ENCODE peak calls at places on chromosomes 2 and 18, in four cellular contexts. P is neural progenitor cell, M is MM.1S, N is mammary epithelial cell. R is an unnamed sample. For H3K4me1 and H3K27me3, the result is how much of the 10 kb centered on the place peaks cover.

GRCh38 chr18:23300211-23300887 is 152.7 kb upstream of the RIOK3 start:
- DNase-seq in P (no peak), M (no peak), N (no peak), R (peak)

GRCh38 chr2:163751696-163752095 is 15.9 kb upstream of the FIGN start:
- DNase-seq in P (no peak), M (no peak), N (peak), R (no peak)

GRCh38 chr2:26268184-26268583 is 23.4 kb downstream of the HADHB start:
- DNase-seq in P (no peak), M (no peak), N (no peak), R (no peak)

GRCh38 chr2:218398437-218399390 is 954 bp upstream of the CTDSP1 start:
- DNase-seq in P (peak), M (no peak), N (peak), R (peak)

GRCh38 chr2:85183078-85183477 is 49.9 kb downstream of the TCF7L1 start:
- DNase-seq in P (no peak), M (no peak), N (no peak), R (no peak)

GRCh38 chr2:106129150-106129549 is 65.0 kb downstream of the UXS1 start:
- DNase-seq in P (no peak), M (no peak), N (no peak), R (no peak)

GRCh38 chr2:20488782-20489181 is 41.9 kb downstream of the RHOB start:
- DNase-seq in P (no peak), M (no peak), N (no peak), R (no peak)

GRCh38 chr2:112150851-112151250 is 12.7 kb downstream of the FBLN7 start:
- DNase-seq in P (no peak), M (no peak), N (no peak), R (no peak)

GRCh38 chr2:102872388-102872787 is 110.6 kb downstream of the TMEM182 start:
- DNase-seq in P (no peak), M (no peak), N (no peak), R (no peak)

GRCh38 chr2:213066445-213066746 is 85.0 kb downstream of the IKZF2 start:
- DNase-seq in P (no peak), M (no peak), N (no peak), R (no peak)
- H3K4me3 ChIP-seq in P (no peak), M (no peak), N (no peak), R (no peak)

DNA sequence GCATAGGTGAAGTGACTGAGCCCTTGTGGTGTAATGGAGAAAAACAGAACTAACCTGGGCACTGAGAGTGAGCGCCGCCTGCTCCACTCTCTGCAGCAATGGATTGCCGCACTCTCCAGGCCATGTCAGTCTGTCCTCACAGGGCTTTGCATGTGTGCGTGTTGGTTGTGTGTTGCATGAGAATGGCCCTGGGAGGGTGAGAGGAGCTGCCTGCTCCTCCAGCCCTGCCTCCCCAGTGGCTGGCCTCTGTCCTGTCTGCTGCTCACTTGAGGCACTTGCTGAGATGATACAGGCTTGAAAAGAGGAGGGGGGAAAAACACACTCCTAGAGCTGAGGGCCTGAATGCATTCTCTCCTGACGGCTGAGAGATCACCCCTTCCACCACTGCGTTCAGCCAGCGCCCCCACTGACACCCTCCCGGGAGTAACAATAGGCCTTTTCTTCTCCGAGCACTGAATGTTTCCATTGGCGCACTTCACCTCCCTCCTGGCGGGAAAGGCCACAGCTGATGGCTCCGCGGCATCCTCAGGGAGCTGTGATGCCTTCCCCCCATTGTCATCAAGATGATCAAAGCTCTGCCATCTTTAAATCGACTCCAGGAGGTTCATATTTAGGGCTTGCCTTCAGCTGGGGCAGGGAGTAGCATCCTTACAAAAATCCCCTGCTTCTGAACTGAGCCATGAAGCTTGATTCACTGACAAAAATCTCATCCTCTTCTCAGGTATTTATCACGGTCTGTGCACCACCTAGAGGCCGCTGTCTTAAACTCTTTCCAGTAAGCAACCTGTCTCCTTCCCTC is 49.9 kb upstream of the DAPL1 start:
- DNase-seq in P (peak), M (peak), N (peak), R (peak)
- H3K4me1 ChIP-seq in P (under half), M (under half), N (under half), R (under half)

GRCh38 chr2:187709063-187709462 is 154.8 kb upstream of the TFPI start:
- DNase-seq in P (no peak), M (no peak), N (no peak), R (no peak)

GRCh38 chr2:187708272-187708671 is 154.0 kb upstream of the TFPI start:
- DNase-seq in P (no peak), M (no peak), N (no peak), R (no peak)

GRCh38 chr2:187716301-187716700 is 162.1 kb upstream of the TFPI start:
- DNase-seq in P (no peak), M (no peak), N (no peak), R (no peak)

DNA sequence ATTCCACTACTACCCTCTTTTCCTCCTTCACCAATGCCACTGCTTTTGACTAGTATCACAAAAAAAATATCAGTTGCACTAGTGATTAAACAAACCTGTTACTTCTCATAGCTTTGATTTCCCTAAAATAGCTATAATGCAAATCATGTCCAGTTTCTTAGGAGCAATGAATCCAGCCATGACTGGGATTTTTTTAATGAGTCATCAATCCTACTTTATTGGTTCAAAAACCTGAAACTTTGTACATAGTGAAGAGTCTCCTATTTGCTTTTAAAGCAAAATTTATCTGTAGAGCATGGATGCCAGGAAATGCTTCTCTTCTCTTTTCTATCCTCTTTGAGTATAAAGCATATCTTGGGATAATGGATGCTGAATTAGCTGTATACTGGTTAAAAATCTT is 156.9 kb upstream of the TFPI start:
- DNase-seq in P (no peak), M (no peak), N (no peak), R (no peak)
- H3K27me3 ChIP-seq in P (under half), M (under half), N (under half), R (under half)

GRCh38 chr2:96115631-96116423 is 544 bp downstream of the ADRA2B start:
- DNase-seq in P (no peak), M (no peak), N (no peak), R (no peak)
- H3K4me3 ChIP-seq in P (peak), M (peak), N (peak), R (peak)

DNA sequence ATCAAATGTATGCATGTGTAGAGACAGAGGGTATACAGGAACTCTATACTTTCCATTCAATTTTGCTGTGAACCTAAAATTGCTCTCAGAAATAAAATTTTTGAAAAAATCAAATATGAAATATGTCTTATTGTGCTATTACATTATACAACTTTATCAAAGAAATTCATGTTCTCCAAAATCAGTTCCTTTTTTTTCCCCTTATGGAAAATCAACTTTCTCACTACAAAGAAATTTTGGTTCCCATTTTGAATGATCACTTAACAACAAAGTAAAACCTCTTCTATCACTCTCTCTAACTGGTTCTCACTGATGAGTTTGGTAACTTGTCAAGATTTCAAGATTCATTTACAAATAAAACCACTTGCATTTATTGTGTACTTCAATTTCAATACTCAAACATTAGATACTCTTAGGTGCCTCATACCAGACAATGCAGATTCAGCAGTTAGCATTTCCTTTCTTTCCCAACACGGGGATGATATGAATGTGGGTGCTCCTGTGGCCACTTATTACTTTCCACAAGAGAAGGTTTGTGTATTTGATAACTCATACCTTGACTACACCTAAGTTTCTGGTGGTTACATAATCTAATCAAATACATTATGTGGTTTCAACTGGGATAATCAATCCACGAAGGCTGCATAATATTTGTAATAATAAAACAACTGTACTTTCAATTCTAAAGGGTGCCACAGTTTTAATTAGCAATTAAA is 6.4 kb downstream of the PSME4 start:
- DNase-seq in P (no peak), M (no peak), N (peak), R (no peak)
- H3K4me1 ChIP-seq in P (under half), M (under half), N (under half), R (under half)

GRCh38 chr2:222481941-222482340 is 57.6 kb downstream of the SGPP2 start:
- DNase-seq in P (no peak), M (no peak), N (no peak), R (no peak)
- H3K27me3 ChIP-seq in P (under half), M (under half), N (under half), R (under half)

GRCh38 chr2:230913812-230914211 is 11.2 kb downstream of the GPR55 start:
- DNase-seq in P (no peak), M (no peak), N (no peak), R (no peak)

GRCh38 chr2:230914886-230915285 is 10.2 kb downstream of the GPR55 start:
- DNase-seq in P (no peak), M (no peak), N (no peak), R (no peak)

GRCh38 chr2:230915297-230915696 is 9.7 kb downstream of the GPR55 start:
- DNase-seq in P (no peak), M (no peak), N (no peak), R (no peak)

GRCh38 chr2:230912046-230912445 is 13.0 kb downstream of the GPR55 start:
- DNase-seq in P (no peak), M (no peak), N (no peak), R (no peak)

GRCh38 chr2:230913406-230913805 is 11.6 kb downstream of the GPR55 start:
- DNase-seq in P (peak), M (peak), N (no peak), R (peak)
- H3K4me3 ChIP-seq in P (no peak), M (no peak), N (no peak), R (no peak)

GRCh38 chr2:43083710-43084698 is 142.4 kb downstream of the ZFP36L2 start:
- DNase-seq in P (peak), M (no peak), N (peak), R (no peak)
- H3K4me1 ChIP-seq in P (under half), M (under half), N (half or more), R (under half)

DNA sequence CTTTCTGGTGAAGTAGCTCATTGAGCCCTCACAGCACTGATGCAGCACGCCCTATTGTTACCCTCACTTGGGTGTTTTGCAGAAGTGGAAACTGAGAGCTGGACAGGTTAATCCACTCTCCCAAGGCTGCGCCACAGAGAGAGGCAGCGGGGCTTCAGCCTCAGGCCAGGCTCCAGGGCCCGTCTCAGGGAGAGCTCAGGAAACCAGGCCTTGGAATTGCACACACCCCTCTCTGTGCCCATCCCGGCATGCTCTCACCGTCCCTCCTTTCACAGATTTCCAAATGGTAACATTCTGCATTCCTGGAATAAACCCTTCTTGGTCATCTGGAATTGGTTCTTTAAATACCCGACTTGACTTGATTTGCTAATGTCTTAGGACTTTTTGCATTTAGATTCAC is 51.5 kb downstream of the TWIST2 start:
- DNase-seq in P (no peak), M (no peak), N (no peak), R (no peak)
- H3K27me3 ChIP-seq in P (under half), M (under half), N (under half), R (under half)

GRCh38 chr2:205481861-205482260 is 200.4 kb upstream of the NRP2 start:
- DNase-seq in P (no peak), M (no peak), N (no peak), R (no peak)

GRCh38 chr2:205484717-205485116 is 197.6 kb upstream of the NRP2 start:
- DNase-seq in P (no peak), M (no peak), N (no peak), R (no peak)

GRCh38 chr2:205482399-205483065 is 199.8 kb upstream of the NRP2 start:
- DNase-seq in P (peak), M (no peak), N (no peak), R (no peak)

GRCh38 chr2:205477016-205477705 is 205.1 kb upstream of the NRP2 start:
- DNase-seq in P (no peak), M (no peak), N (peak), R (no peak)

DNA sequence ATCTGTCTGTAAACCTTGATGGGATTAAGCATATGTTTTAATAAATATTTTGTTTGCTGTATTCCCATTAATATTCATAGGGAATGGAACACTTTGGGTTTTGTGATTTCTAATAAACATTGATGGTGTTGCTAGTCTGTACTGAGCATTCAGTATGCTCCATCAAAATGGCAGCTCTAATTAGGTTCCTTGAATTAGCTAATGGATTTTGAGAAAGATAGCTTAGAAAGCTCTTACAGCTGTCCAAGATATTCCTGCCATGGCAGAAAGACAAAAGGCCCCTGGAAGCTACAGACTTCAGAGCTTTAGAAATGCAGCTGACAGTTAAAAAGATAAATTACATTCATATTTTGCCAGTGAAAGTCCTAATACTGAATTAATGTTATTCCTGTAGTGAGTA is 199.2 kb upstream of the NRP2 start:
- DNase-seq in P (no peak), M (no peak), N (no peak), R (no peak)
- H3K4me3 ChIP-seq in P (no peak), M (no peak), N (no peak), R (no peak)